ENCODE peak calls at places on chromosomes 16 and 17, in nine cellular contexts. H, V, Y, U, I, D, W, B and K are unnamed samples.

GRCh38 chr17:27489045-27489715 is 32.9 kb downstream of the KSR1 start:
- DNase-seq in V (peak), I (no peak), U (no peak), D (no peak), W (peak), Y (peak), B (peak), H (peak), K (no peak)

GRCh38 chr16:24539850-24540484 is 601 bp downstream of the RBBP6 start:
- DNase-seq in Y (peak), U (no peak), H (peak), W (peak), D (peak), V (peak), I (no peak), B (peak), K (no peak)

GRCh38 chr17:732788-733720 is 658 bp downstream of the TLCD3A start:
- DNase-seq in U (no peak), Y (no peak), D (peak), H (peak), V (no peak), W (peak), I (no peak), B (peak), K (no peak)

GRCh38 chr16:52929478-52929877 is 123.2 kb downstream of the CHD9NB start:
- DNase-seq in D (no peak), I (no peak), H (no peak), U (no peak), W (no peak), Y (no peak), V (no peak), B (no peak), K (no peak)

GRCh38 chr17:55037828-55038227 is 69.3 kb downstream of the STXBP4 start:
- DNase-seq in V (no peak), U (no peak), Y (no peak), I (no peak), B (no peak), D (no peak), H (no peak), W (no peak), K (no peak)

GRCh38 chr16:81848306-81848853 is 69.3 kb downstream of the PLCG2 start:
- DNase-seq in B (no peak), U (no peak), H (no peak), V (no peak), I (no peak), W (no peak), D (no peak), Y (no peak), K (no peak)

GRCh38 chr16:23101012-23101550 is 48.2 kb downstream of the USP31 start:
- DNase-seq in U (no peak), H (no peak), Y (no peak), V (peak), D (no peak), W (no peak), B (no peak), I (no peak), K (no peak)

GRCh38 chr17:41689497-41690299 is 1.0 kb downstream of the EIF1 start:
- DNase-seq in B (peak), U (no peak), I (peak), V (no peak), W (peak), Y (no peak), D (no peak), H (no peak), K (no peak)

DNA sequence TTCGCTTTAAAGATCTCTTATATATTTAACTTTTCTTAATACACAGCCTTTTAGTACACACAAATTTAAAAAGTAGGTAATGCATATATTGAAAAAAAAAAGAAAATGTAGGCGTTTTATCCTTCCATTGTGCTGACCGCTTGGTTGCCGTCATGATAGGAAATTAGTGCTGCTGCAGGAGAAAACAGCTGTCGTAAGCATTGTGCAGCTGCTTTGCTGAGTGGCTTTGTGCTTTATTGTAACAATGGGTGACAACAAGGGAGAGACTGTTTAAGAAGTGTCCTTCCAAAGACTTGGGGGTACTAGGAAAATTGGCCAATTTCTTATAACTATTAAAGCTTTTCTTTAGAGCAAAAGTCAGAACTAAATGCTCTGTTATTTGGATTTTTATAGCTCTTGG is 5.0 kb downstream of the HERPUD1 start:
- DNase-seq in W (no peak), B (no peak), H (no peak), I (no peak), Y (no peak), D (no peak), V (no peak), U (no peak), K (no peak)
- H3K27ac ChIP-seq in W (no peak), B (peak), H (no peak), I (no peak), Y (no peak), D (no peak), V (no peak), U (no peak), K (peak)

DNA sequence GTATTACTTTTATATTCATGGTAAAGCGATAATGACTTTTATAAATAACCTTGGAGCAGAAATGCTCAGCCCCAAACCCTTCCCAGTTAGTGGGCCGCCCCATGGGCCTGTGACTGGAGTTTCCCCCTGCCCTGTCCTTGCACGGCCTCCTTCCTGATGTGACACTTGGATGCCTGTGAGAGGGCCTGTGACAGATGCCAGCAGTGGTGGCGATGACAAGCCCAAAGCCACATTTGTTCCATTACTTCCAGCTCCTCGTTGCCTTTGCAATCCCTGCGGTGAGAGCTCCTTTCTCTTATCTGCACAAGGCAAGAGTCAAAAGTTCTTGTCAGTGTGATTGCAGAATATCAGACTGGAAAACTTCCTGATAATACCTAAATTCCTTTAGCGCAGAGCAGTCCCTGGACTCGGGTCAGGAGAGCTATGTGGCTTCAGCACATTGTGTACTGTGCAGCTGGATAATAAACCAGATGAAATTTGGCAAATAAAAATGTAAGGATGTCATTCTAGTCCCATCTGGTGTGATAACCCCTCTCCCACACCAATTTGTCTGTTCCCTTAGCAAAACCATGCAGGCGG is 54.4 kb upstream of the ARHGAP44 start:
- DNase-seq in D (no peak), Y (no peak), W (no peak), V (no peak), I (no peak), H (no peak), B (no peak), U (no peak), K (no peak)
- H3K27ac ChIP-seq in D (no peak), Y (no peak), W (peak), V (no peak), I (no peak), H (no peak), B (no peak), U (no peak), K (no peak)

GRCh38 chr17:3974980-3975379 is 10.7 kb upstream of the ATP2A3 start:
- DNase-seq in I (no peak), V (no peak), Y (no peak), W (no peak), D (no peak), B (no peak), H (peak), U (no peak), K (no peak)
- H3K27ac ChIP-seq in I (no peak), V (no peak), Y (no peak), W (no peak), D (no peak), B (no peak), H (no peak), U (no peak), K (no peak)

GRCh38 chr17:59440757-59441458 is 109.5 kb downstream of the YPEL2 start:
- DNase-seq in H (peak), W (peak), D (peak), I (peak), V (peak), B (peak), U (peak), Y (peak), K (peak)

GRCh38 chr17:59437766-59438165 is 106.3 kb downstream of the YPEL2 start:
- DNase-seq in U (no peak), H (no peak), V (no peak), I (no peak), Y (no peak), B (no peak), W (no peak), D (no peak), K (no peak)

GRCh38 chr17:59441459-59442096 is 110.1 kb downstream of the YPEL2 start:
- DNase-seq in D (no peak), Y (no peak), W (no peak), V (no peak), U (no peak), I (no peak), H (no peak), B (no peak), K (no peak)

GRCh38 chr17:59439711-59440110 is 108.3 kb downstream of the YPEL2 start:
- DNase-seq in W (no peak), H (no peak), U (no peak), D (no peak), Y (no peak), B (no peak), I (no peak), V (peak), K (no peak)

GRCh38 chr17:59439261-59439660 is 107.8 kb downstream of the YPEL2 start:
- DNase-seq in H (no peak), I (no peak), U (no peak), W (no peak), V (no peak), D (no peak), Y (no peak), B (no peak), K (no peak)
- H3K27ac ChIP-seq in H (peak), I (no peak), U (peak), W (peak), V (no peak), D (no peak), Y (no peak), B (no peak), K (no peak)